ENCODE peak calls at places on chromosomes 7 and 10, in ten cellular contexts. One of them, this sample, is unnamed.

GRCh38 chr10:59508296-59508695 is 145.9 kb upstream of the FAM13C start:
- DNase-seq in hepatic stellate cell: no peak
- DNase-seq in GM06990: no peak
- DNase-seq in amniotic stem cell: no peak
- DNase-seq in stimulated activated CD8-positive, alpha-beta memory T cell treated with anti-CD3 and anti-CD28 coated beads, Interleukin-2, amount 100 ng/mL, for 48 hours: no peak
- DNase-seq in activated T-cell treated with anti-CD3 and anti-CD28 coated beads for 1 hour: no peak
- DNase-seq in endothelial cell: no peak
- DNase-seq in progenitor cell of endocrine pancreas: no peak
- DNase-seq in stimulated activated CD4-positive, alpha-beta T cell treated with anti-CD3 and anti-CD28 coated beads, TNF-alpha, amount 100 ng/mL, for 48 hours: no peak
- DNase-seq in GM23248: peak; percentile 32
- DNase-seq in this sample: no peak

GRCh38 chr10:11345224-11346054 is 266.0 kb downstream of the USP6NL start:
- DNase-seq in stimulated activated CD4-positive, alpha-beta T cell treated with anti-CD3 and anti-CD28 coated beads, TNF-alpha, amount 100 ng/mL, for 48 hours: no peak
- DNase-seq in GM23248: peak; percentile 21
- DNase-seq in amniotic stem cell: no peak
- DNase-seq in GM06990: no peak
- DNase-seq in progenitor cell of endocrine pancreas: no peak
- DNase-seq in activated T-cell treated with anti-CD3 and anti-CD28 coated beads for 1 hour: no peak
- DNase-seq in stimulated activated CD8-positive, alpha-beta memory T cell treated with anti-CD3 and anti-CD28 coated beads, Interleukin-2, amount 100 ng/mL, for 48 hours: no peak
- DNase-seq in hepatic stellate cell: no peak
- DNase-seq in endothelial cell: peak; percentile 41
- DNase-seq in this sample: no peak

GRCh38 chr7:117068511-117069155 is 115.3 kb downstream of the ST7 start:
- DNase-seq in GM06990: no peak
- DNase-seq in activated T-cell treated with anti-CD3 and anti-CD28 coated beads for 1 hour: no peak
- DNase-seq in hepatic stellate cell: no peak
- DNase-seq in stimulated activated CD4-positive, alpha-beta T cell treated with anti-CD3 and anti-CD28 coated beads, TNF-alpha, amount 100 ng/mL, for 48 hours: no peak
- DNase-seq in endothelial cell: no peak
- DNase-seq in stimulated activated CD8-positive, alpha-beta memory T cell treated with anti-CD3 and anti-CD28 coated beads, Interleukin-2, amount 100 ng/mL, for 48 hours: no peak
- DNase-seq in amniotic stem cell: no peak
- DNase-seq in progenitor cell of endocrine pancreas: no peak
- DNase-seq in GM23248: no peak
- DNase-seq in this sample: no peak

GRCh38 chr10:8412541-8412940 is 358.1 kb downstream of the GATA3 start:
- DNase-seq in hepatic stellate cell: no peak
- DNase-seq in progenitor cell of endocrine pancreas: no peak
- DNase-seq in activated T-cell treated with anti-CD3 and anti-CD28 coated beads for 1 hour: no peak
- DNase-seq in endothelial cell: no peak
- DNase-seq in stimulated activated CD8-positive, alpha-beta memory T cell treated with anti-CD3 and anti-CD28 coated beads, Interleukin-2, amount 100 ng/mL, for 48 hours: no peak
- DNase-seq in amniotic stem cell: no peak
- DNase-seq in GM06990: no peak
- DNase-seq in stimulated activated CD4-positive, alpha-beta T cell treated with anti-CD3 and anti-CD28 coated beads, TNF-alpha, amount 100 ng/mL, for 48 hours: no peak
- DNase-seq in GM23248: no peak
- DNase-seq in this sample: no peak

GRCh38 chr7:152883858-152884257 is 124.3 kb downstream of the ACTR3B start:
- DNase-seq in stimulated activated CD4-positive, alpha-beta T cell treated with anti-CD3 and anti-CD28 coated beads, TNF-alpha, amount 100 ng/mL, for 48 hours: no peak
- DNase-seq in amniotic stem cell: no peak
- DNase-seq in GM06990: no peak
- DNase-seq in endothelial cell: no peak
- DNase-seq in stimulated activated CD8-positive, alpha-beta memory T cell treated with anti-CD3 and anti-CD28 coated beads, Interleukin-2, amount 100 ng/mL, for 48 hours: no peak
- DNase-seq in activated T-cell treated with anti-CD3 and anti-CD28 coated beads for 1 hour: no peak
- DNase-seq in GM23248: no peak
- DNase-seq in progenitor cell of endocrine pancreas: no peak
- DNase-seq in hepatic stellate cell: no peak
- DNase-seq in this sample: no peak

GRCh38 chr7:100620804-100621203 is 8.5 kb downstream of the MOSPD3 start:
- DNase-seq in endothelial cell: no peak
- DNase-seq in activated T-cell treated with anti-CD3 and anti-CD28 coated beads for 1 hour: no peak
- DNase-seq in progenitor cell of endocrine pancreas: no peak
- DNase-seq in stimulated activated CD8-positive, alpha-beta memory T cell treated with anti-CD3 and anti-CD28 coated beads, Interleukin-2, amount 100 ng/mL, for 48 hours: no peak
- DNase-seq in amniotic stem cell: no peak
- DNase-seq in stimulated activated CD4-positive, alpha-beta T cell treated with anti-CD3 and anti-CD28 coated beads, TNF-alpha, amount 100 ng/mL, for 48 hours: no peak
- DNase-seq in GM06990: no peak
- DNase-seq in GM23248: no peak
- DNase-seq in hepatic stellate cell: no peak
- DNase-seq in this sample: no peak

GRCh38 chr10:75662715-75663114 is 231.3 kb downstream of the LRMDA start:
- DNase-seq in activated T-cell treated with anti-CD3 and anti-CD28 coated beads for 1 hour: no peak
- DNase-seq in amniotic stem cell: no peak
- DNase-seq in stimulated activated CD8-positive, alpha-beta memory T cell treated with anti-CD3 and anti-CD28 coated beads, Interleukin-2, amount 100 ng/mL, for 48 hours: no peak
- DNase-seq in GM06990: no peak
- DNase-seq in progenitor cell of endocrine pancreas: no peak
- DNase-seq in endothelial cell: no peak
- DNase-seq in stimulated activated CD4-positive, alpha-beta T cell treated with anti-CD3 and anti-CD28 coated beads, TNF-alpha, amount 100 ng/mL, for 48 hours: no peak
- DNase-seq in hepatic stellate cell: no peak
- DNase-seq in GM23248: peak; percentile 48
- DNase-seq in this sample: peak; percentile 37

GRCh38 chr10:46077616-46078268 is 31.7 kb upstream of the MSMB start:
- DNase-seq in stimulated activated CD4-positive, alpha-beta T cell treated with anti-CD3 and anti-CD28 coated beads, TNF-alpha, amount 100 ng/mL, for 48 hours: no peak
- DNase-seq in endothelial cell: no peak
- DNase-seq in amniotic stem cell: no peak
- DNase-seq in hepatic stellate cell: no peak
- DNase-seq in GM06990: no peak
- DNase-seq in activated T-cell treated with anti-CD3 and anti-CD28 coated beads for 1 hour: no peak
- DNase-seq in stimulated activated CD8-positive, alpha-beta memory T cell treated with anti-CD3 and anti-CD28 coated beads, Interleukin-2, amount 100 ng/mL, for 48 hours: no peak
- DNase-seq in progenitor cell of endocrine pancreas: no peak
- DNase-seq in GM23248: no peak
- DNase-seq in this sample: no peak

GRCh38 chr10:10131984-10132383 is 885.7 kb upstream of the CELF2 start:
- DNase-seq in amniotic stem cell: no peak
- DNase-seq in stimulated activated CD4-positive, alpha-beta T cell treated with anti-CD3 and anti-CD28 coated beads, TNF-alpha, amount 100 ng/mL, for 48 hours: no peak
- DNase-seq in GM23248: no peak
- DNase-seq in stimulated activated CD8-positive, alpha-beta memory T cell treated with anti-CD3 and anti-CD28 coated beads, Interleukin-2, amount 100 ng/mL, for 48 hours: no peak
- DNase-seq in hepatic stellate cell: no peak
- DNase-seq in endothelial cell: no peak
- DNase-seq in progenitor cell of endocrine pancreas: no peak
- DNase-seq in GM06990: no peak
- DNase-seq in activated T-cell treated with anti-CD3 and anti-CD28 coated beads for 1 hour: no peak
- DNase-seq in this sample: no peak

GRCh38 chr10:113666682-113667252 is 2.9 kb upstream of the NRAP start:
- DNase-seq in stimulated activated CD8-positive, alpha-beta memory T cell treated with anti-CD3 and anti-CD28 coated beads, Interleukin-2, amount 100 ng/mL, for 48 hours: no peak
- DNase-seq in GM06990: peak; percentile 49
- DNase-seq in amniotic stem cell: no peak
- DNase-seq in GM23248: peak; percentile 41
- DNase-seq in activated T-cell treated with anti-CD3 and anti-CD28 coated beads for 1 hour: no peak
- DNase-seq in hepatic stellate cell: no peak
- DNase-seq in progenitor cell of endocrine pancreas: no peak
- DNase-seq in endothelial cell: no peak
- DNase-seq in stimulated activated CD4-positive, alpha-beta T cell treated with anti-CD3 and anti-CD28 coated beads, TNF-alpha, amount 100 ng/mL, for 48 hours: no peak
- DNase-seq in this sample: no peak

GRCh38 chr7:104978460-104978859 is 35.5 kb upstream of the KMT2E start:
- DNase-seq in stimulated activated CD8-positive, alpha-beta memory T cell treated with anti-CD3 and anti-CD28 coated beads, Interleukin-2, amount 100 ng/mL, for 48 hours: no peak
- DNase-seq in progenitor cell of endocrine pancreas: no peak
- DNase-seq in stimulated activated CD4-positive, alpha-beta T cell treated with anti-CD3 and anti-CD28 coated beads, TNF-alpha, amount 100 ng/mL, for 48 hours: no peak
- DNase-seq in GM23248: no peak
- DNase-seq in endothelial cell: no peak
- DNase-seq in activated T-cell treated with anti-CD3 and anti-CD28 coated beads for 1 hour: no peak
- DNase-seq in GM06990: no peak
- DNase-seq in hepatic stellate cell: no peak
- DNase-seq in amniotic stem cell: no peak
- DNase-seq in this sample: no peak

GRCh38 chr10:121662945-121663917 is 65.0 kb upstream of the FGFR2 start:
- DNase-seq in amniotic stem cell: no peak
- DNase-seq in progenitor cell of endocrine pancreas: peak; percentile 23
- DNase-seq in endothelial cell: peak; percentile 72
- DNase-seq in GM23248: no peak
- DNase-seq in activated T-cell treated with anti-CD3 and anti-CD28 coated beads for 1 hour: no peak
- DNase-seq in GM06990: no peak
- DNase-seq in hepatic stellate cell: no peak
- DNase-seq in stimulated activated CD4-positive, alpha-beta T cell treated with anti-CD3 and anti-CD28 coated beads, TNF-alpha, amount 100 ng/mL, for 48 hours: no peak
- DNase-seq in stimulated activated CD8-positive, alpha-beta memory T cell treated with anti-CD3 and anti-CD28 coated beads, Interleukin-2, amount 100 ng/mL, for 48 hours: peak; percentile 3
- DNase-seq in this sample: no peak

GRCh38 chr10:21315321-21316220 is 209.9 kb downstream of the SKIDA1 start:
- DNase-seq in endothelial cell: no peak
- DNase-seq in stimulated activated CD4-positive, alpha-beta T cell treated with anti-CD3 and anti-CD28 coated beads, TNF-alpha, amount 100 ng/mL, for 48 hours: no peak
- DNase-seq in GM06990: no peak
- DNase-seq in stimulated activated CD8-positive, alpha-beta memory T cell treated with anti-CD3 and anti-CD28 coated beads, Interleukin-2, amount 100 ng/mL, for 48 hours: no peak
- DNase-seq in amniotic stem cell: peak; percentile 51
- DNase-seq in progenitor cell of endocrine pancreas: no peak
- DNase-seq in GM23248: peak; percentile 82
- DNase-seq in hepatic stellate cell: peak; percentile 93
- DNase-seq in activated T-cell treated with anti-CD3 and anti-CD28 coated beads for 1 hour: no peak
- DNase-seq in this sample: peak; percentile 41

GRCh38 chr7:78770422-78771410 is 682.8 kb downstream of the MAGI2 start:
- DNase-seq in hepatic stellate cell: peak; percentile 11
- DNase-seq in stimulated activated CD8-positive, alpha-beta memory T cell treated with anti-CD3 and anti-CD28 coated beads, Interleukin-2, amount 100 ng/mL, for 48 hours: no peak
- DNase-seq in progenitor cell of endocrine pancreas: no peak
- DNase-seq in endothelial cell: no peak
- DNase-seq in amniotic stem cell: no peak
- DNase-seq in GM06990: no peak
- DNase-seq in stimulated activated CD4-positive, alpha-beta T cell treated with anti-CD3 and anti-CD28 coated beads, TNF-alpha, amount 100 ng/mL, for 48 hours: no peak
- DNase-seq in activated T-cell treated with anti-CD3 and anti-CD28 coated beads for 1 hour: no peak
- DNase-seq in GM23248: peak; percentile 49
- DNase-seq in this sample: no peak

GRCh38 chr10:98378722-98379121 is 36.3 kb downstream of the PYROXD2 start:
- DNase-seq in hepatic stellate cell: no peak
- DNase-seq in amniotic stem cell: no peak
- DNase-seq in stimulated activated CD4-positive, alpha-beta T cell treated with anti-CD3 and anti-CD28 coated beads, TNF-alpha, amount 100 ng/mL, for 48 hours: no peak
- DNase-seq in GM23248: peak; percentile 31
- DNase-seq in GM06990: no peak
- DNase-seq in endothelial cell: no peak
- DNase-seq in stimulated activated CD8-positive, alpha-beta memory T cell treated with anti-CD3 and anti-CD28 coated beads, Interleukin-2, amount 100 ng/mL, for 48 hours: no peak
- DNase-seq in activated T-cell treated with anti-CD3 and anti-CD28 coated beads for 1 hour: no peak
- DNase-seq in progenitor cell of endocrine pancreas: no peak
- DNase-seq in this sample: no peak

GRCh38 chr10:79106251-79106650 is 37.5 kb downstream of the ZMIZ1 start:
- DNase-seq in GM06990: no peak
- DNase-seq in hepatic stellate cell: no peak
- DNase-seq in stimulated activated CD8-positive, alpha-beta memory T cell treated with anti-CD3 and anti-CD28 coated beads, Interleukin-2, amount 100 ng/mL, for 48 hours: no peak
- DNase-seq in endothelial cell: no peak
- DNase-seq in stimulated activated CD4-positive, alpha-beta T cell treated with anti-CD3 and anti-CD28 coated beads, TNF-alpha, amount 100 ng/mL, for 48 hours: no peak
- DNase-seq in GM23248: no peak
- DNase-seq in progenitor cell of endocrine pancreas: no peak
- DNase-seq in activated T-cell treated with anti-CD3 and anti-CD28 coated beads for 1 hour: no peak
- DNase-seq in amniotic stem cell: no peak
- DNase-seq in this sample: no peak

GRCh38 chr7:158018061-158018796 is 569.4 kb downstream of the PTPRN2 start:
- DNase-seq in GM06990: no peak
- DNase-seq in stimulated activated CD8-positive, alpha-beta memory T cell treated with anti-CD3 and anti-CD28 coated beads, Interleukin-2, amount 100 ng/mL, for 48 hours: no peak
- DNase-seq in endothelial cell: no peak
- DNase-seq in GM23248: no peak
- DNase-seq in hepatic stellate cell: no peak
- DNase-seq in amniotic stem cell: no peak
- DNase-seq in stimulated activated CD4-positive, alpha-beta T cell treated with anti-CD3 and anti-CD28 coated beads, TNF-alpha, amount 100 ng/mL, for 48 hours: no peak
- DNase-seq in activated T-cell treated with anti-CD3 and anti-CD28 coated beads for 1 hour: no peak
- DNase-seq in progenitor cell of endocrine pancreas: no peak
- DNase-seq in this sample: no peak

GRCh38 chr7:117212969-117213877 is 109.6 kb downstream of the WNT2 start:
- DNase-seq in activated T-cell treated with anti-CD3 and anti-CD28 coated beads for 1 hour: no peak
- DNase-seq in amniotic stem cell: no peak
- DNase-seq in GM06990: peak; percentile 37
- DNase-seq in hepatic stellate cell: peak; percentile 38
- DNase-seq in endothelial cell: peak; percentile 69
- DNase-seq in GM23248: peak; percentile 73
- DNase-seq in stimulated activated CD4-positive, alpha-beta T cell treated with anti-CD3 and anti-CD28 coated beads, TNF-alpha, amount 100 ng/mL, for 48 hours: peak; percentile 21
- DNase-seq in stimulated activated CD8-positive, alpha-beta memory T cell treated with anti-CD3 and anti-CD28 coated beads, Interleukin-2, amount 100 ng/mL, for 48 hours: peak; percentile 36
- DNase-seq in progenitor cell of endocrine pancreas: peak; percentile 28
- DNase-seq in this sample: no peak

GRCh38 chr7:82534687-82535086 is 91.1 kb upstream of the CACNA2D1 start:
- DNase-seq in GM23248: peak; percentile 79
- DNase-seq in stimulated activated CD8-positive, alpha-beta memory T cell treated with anti-CD3 and anti-CD28 coated beads, Interleukin-2, amount 100 ng/mL, for 48 hours: no peak
- DNase-seq in hepatic stellate cell: peak; percentile 14
- DNase-seq in stimulated activated CD4-positive, alpha-beta T cell treated with anti-CD3 and anti-CD28 coated beads, TNF-alpha, amount 100 ng/mL, for 48 hours: no peak
- DNase-seq in GM06990: no peak
- DNase-seq in amniotic stem cell: peak; percentile 17
- DNase-seq in progenitor cell of endocrine pancreas: no peak
- DNase-seq in endothelial cell: no peak
- DNase-seq in activated T-cell treated with anti-CD3 and anti-CD28 coated beads for 1 hour: no peak
- DNase-seq in this sample: no peak

GRCh38 chr10:12708921-12709320 is 292.6 kb downstream of the CCDC3 start:
- DNase-seq in GM23248: peak; percentile 60
- DNase-seq in GM06990: no peak
- DNase-seq in endothelial cell: no peak
- DNase-seq in activated T-cell treated with anti-CD3 and anti-CD28 coated beads for 1 hour: no peak
- DNase-seq in progenitor cell of endocrine pancreas: no peak
- DNase-seq in amniotic stem cell: no peak
- DNase-seq in stimulated activated CD8-positive, alpha-beta memory T cell treated with anti-CD3 and anti-CD28 coated beads, Interleukin-2, amount 100 ng/mL, for 48 hours: no peak
- DNase-seq in hepatic stellate cell: no peak
- DNase-seq in stimulated activated CD4-positive, alpha-beta T cell treated with anti-CD3 and anti-CD28 coated beads, TNF-alpha, amount 100 ng/mL, for 48 hours: no peak
- DNase-seq in this sample: no peak

GRCh38 chr7:143003393-143004051 is 23.4 kb downstream of the OR9A2 start:
- DNase-seq in stimulated activated CD4-positive, alpha-beta T cell treated with anti-CD3 and anti-CD28 coated beads, TNF-alpha, amount 100 ng/mL, for 48 hours: peak; percentile 9
- DNase-seq in GM06990: peak; percentile 3
- DNase-seq in amniotic stem cell: peak; percentile 16
- DNase-seq in GM23248: peak; percentile 62
- DNase-seq in hepatic stellate cell: peak; percentile 32
- DNase-seq in endothelial cell: no peak
- DNase-seq in activated T-cell treated with anti-CD3 and anti-CD28 coated beads for 1 hour: no peak
- DNase-seq in stimulated activated CD8-positive, alpha-beta memory T cell treated with anti-CD3 and anti-CD28 coated beads, Interleukin-2, amount 100 ng/mL, for 48 hours: no peak
- DNase-seq in progenitor cell of endocrine pancreas: no peak
- DNase-seq in this sample: no peak

GRCh38 chr7:26321440-26321839 is 29.8 kb downstream of the SNX10 start:
- DNase-seq in stimulated activated CD8-positive, alpha-beta memory T cell treated with anti-CD3 and anti-CD28 coated beads, Interleukin-2, amount 100 ng/mL, for 48 hours: no peak
- DNase-seq in GM06990: no peak
- DNase-seq in amniotic stem cell: no peak
- DNase-seq in GM23248: no peak
- DNase-seq in hepatic stellate cell: no peak
- DNase-seq in endothelial cell: no peak
- DNase-seq in progenitor cell of endocrine pancreas: no peak
- DNase-seq in stimulated activated CD4-positive, alpha-beta T cell treated with anti-CD3 and anti-CD28 coated beads, TNF-alpha, amount 100 ng/mL, for 48 hours: no peak
- DNase-seq in activated T-cell treated with anti-CD3 and anti-CD28 coated beads for 1 hour: no peak
- DNase-seq in this sample: no peak

GRCh38 chr7:25391295-25391861 is 163.1 kb upstream of the NPVF start:
- DNase-seq in activated T-cell treated with anti-CD3 and anti-CD28 coated beads for 1 hour: no peak
- DNase-seq in GM06990: no peak
- DNase-seq in progenitor cell of endocrine pancreas: no peak
- DNase-seq in GM23248: peak; percentile 57
- DNase-seq in hepatic stellate cell: no peak
- DNase-seq in stimulated activated CD8-positive, alpha-beta memory T cell treated with anti-CD3 and anti-CD28 coated beads, Interleukin-2, amount 100 ng/mL, for 48 hours: no peak
- DNase-seq in endothelial cell: no peak
- DNase-seq in stimulated activated CD4-positive, alpha-beta T cell treated with anti-CD3 and anti-CD28 coated beads, TNF-alpha, amount 100 ng/mL, for 48 hours: no peak
- DNase-seq in amniotic stem cell: peak; percentile 24
- DNase-seq in this sample: no peak

GRCh38 chr7:82384051-82384464 is 59.5 kb downstream of the CACNA2D1 start:
- DNase-seq in GM06990: peak; percentile 64
- DNase-seq in GM23248: no peak
- DNase-seq in amniotic stem cell: no peak
- DNase-seq in stimulated activated CD8-positive, alpha-beta memory T cell treated with anti-CD3 and anti-CD28 coated beads, Interleukin-2, amount 100 ng/mL, for 48 hours: no peak
- DNase-seq in activated T-cell treated with anti-CD3 and anti-CD28 coated beads for 1 hour: no peak
- DNase-seq in hepatic stellate cell: no peak
- DNase-seq in endothelial cell: no peak
- DNase-seq in stimulated activated CD4-positive, alpha-beta T cell treated with anti-CD3 and anti-CD28 coated beads, TNF-alpha, amount 100 ng/mL, for 48 hours: no peak
- DNase-seq in progenitor cell of endocrine pancreas: no peak
- DNase-seq in this sample: no peak

GRCh38 chr10:95552680-95553342 is 8.4 kb downstream of the SORBS1 start:
- DNase-seq in GM06990: no peak
- DNase-seq in GM23248: no peak
- DNase-seq in progenitor cell of endocrine pancreas: no peak
- DNase-seq in endothelial cell: no peak
- DNase-seq in amniotic stem cell: no peak
- DNase-seq in stimulated activated CD8-positive, alpha-beta memory T cell treated with anti-CD3 and anti-CD28 coated beads, Interleukin-2, amount 100 ng/mL, for 48 hours: no peak
- DNase-seq in activated T-cell treated with anti-CD3 and anti-CD28 coated beads for 1 hour: no peak
- DNase-seq in hepatic stellate cell: no peak
- DNase-seq in stimulated activated CD4-positive, alpha-beta T cell treated with anti-CD3 and anti-CD28 coated beads, TNF-alpha, amount 100 ng/mL, for 48 hours: no peak
- DNase-seq in this sample: no peak

GRCh38 chr7:96303105-96303685 is 18.7 kb downstream of the SLC25A13 start:
- DNase-seq in stimulated activated CD8-positive, alpha-beta memory T cell treated with anti-CD3 and anti-CD28 coated beads, Interleukin-2, amount 100 ng/mL, for 48 hours: no peak
- DNase-seq in progenitor cell of endocrine pancreas: no peak
- DNase-seq in GM23248: peak; percentile 19
- DNase-seq in hepatic stellate cell: no peak
- DNase-seq in stimulated activated CD4-positive, alpha-beta T cell treated with anti-CD3 and anti-CD28 coated beads, TNF-alpha, amount 100 ng/mL, for 48 hours: no peak
- DNase-seq in activated T-cell treated with anti-CD3 and anti-CD28 coated beads for 1 hour: no peak
- DNase-seq in amniotic stem cell: no peak
- DNase-seq in endothelial cell: no peak
- DNase-seq in GM06990: no peak
- DNase-seq in this sample: no peak

GRCh38 chr10:125060851-125061556 is 99.4 kb downstream of the CTBP2 start:
- DNase-seq in GM06990: peak; percentile 44
- DNase-seq in amniotic stem cell: peak; percentile 87
- DNase-seq in activated T-cell treated with anti-CD3 and anti-CD28 coated beads for 1 hour: peak; percentile 14
- DNase-seq in GM23248: peak; percentile 92
- DNase-seq in stimulated activated CD4-positive, alpha-beta T cell treated with anti-CD3 and anti-CD28 coated beads, TNF-alpha, amount 100 ng/mL, for 48 hours: peak; percentile 15
- DNase-seq in progenitor cell of endocrine pancreas: peak; percentile 46
- DNase-seq in hepatic stellate cell: peak; percentile 89
- DNase-seq in endothelial cell: peak; percentile 70
- DNase-seq in stimulated activated CD8-positive, alpha-beta memory T cell treated with anti-CD3 and anti-CD28 coated beads, Interleukin-2, amount 100 ng/mL, for 48 hours: peak; percentile 40
- DNase-seq in this sample: peak; percentile 62

GRCh38 chr7:121376982-121377381 is 19.1 kb downstream of the FAM3C start:
- DNase-seq in hepatic stellate cell: no peak
- DNase-seq in stimulated activated CD8-positive, alpha-beta memory T cell treated with anti-CD3 and anti-CD28 coated beads, Interleukin-2, amount 100 ng/mL, for 48 hours: no peak
- DNase-seq in endothelial cell: no peak
- DNase-seq in activated T-cell treated with anti-CD3 and anti-CD28 coated beads for 1 hour: no peak
- DNase-seq in progenitor cell of endocrine pancreas: no peak
- DNase-seq in stimulated activated CD4-positive, alpha-beta T cell treated with anti-CD3 and anti-CD28 coated beads, TNF-alpha, amount 100 ng/mL, for 48 hours: no peak
- DNase-seq in amniotic stem cell: no peak
- DNase-seq in GM06990: no peak
- DNase-seq in GM23248: no peak
- DNase-seq in this sample: no peak

This sample was measured in thoracic aorta.